ENCODE peak calls at places on chromosome 7, in seven cellular contexts. One of them, this sample, is unnamed.

GRCh38 chr7:107208563-107208962 is 39.8 kb downstream of the HBP1 start:
- DNase-seq in GM12865: no peak
- DNase-seq in dorsolateral prefrontal cortex: no peak
- DNase-seq in upper lobe of right lung: no peak
- DNase-seq in A549: no peak
- DNase-seq in heart right ventricle: no peak
- DNase-seq in foreskin fibroblast: no peak
- DNase-seq in this sample: no peak

GRCh38 chr7:130794619-130794922 is 60.6 kb upstream of the KLF14 start:
- DNase-seq in GM12865: no peak
- DNase-seq in foreskin fibroblast: no peak
- DNase-seq in A549: no peak
- DNase-seq in dorsolateral prefrontal cortex: no peak
- DNase-seq in upper lobe of right lung: no peak
- DNase-seq in heart right ventricle: no peak
- DNase-seq in this sample: no peak

GRCh38 chr7:20172736-20173334 is 44.3 kb downstream of the MACC1 start:
- DNase-seq in GM12865: peak
- DNase-seq in dorsolateral prefrontal cortex: peak
- DNase-seq in upper lobe of right lung: peak
- DNase-seq in heart right ventricle: no peak
- DNase-seq in foreskin fibroblast: peak
- DNase-seq in A549: peak
- DNase-seq in this sample: peak

GRCh38 chr7:7686806-7687205 is 31.6 kb downstream of the RPA3 start:
- DNase-seq in GM12865: no peak
- DNase-seq in A549: no peak
- DNase-seq in upper lobe of right lung: no peak
- DNase-seq in dorsolateral prefrontal cortex: no peak
- DNase-seq in heart right ventricle: no peak
- DNase-seq in foreskin fibroblast: no peak
- DNase-seq in this sample: no peak

GRCh38 chr7:54333952-54334351 is 208.2 kb upstream of the VSTM2A start:
- DNase-seq in A549: no peak
- DNase-seq in upper lobe of right lung: no peak
- DNase-seq in foreskin fibroblast: no peak
- DNase-seq in GM12865: no peak
- DNase-seq in dorsolateral prefrontal cortex: no peak
- DNase-seq in heart right ventricle: no peak
- DNase-seq in this sample: no peak

GRCh38 chr7:117728858-117729257 is 144.4 kb downstream of the CTTNBP2 start:
- DNase-seq in heart right ventricle: no peak
- DNase-seq in foreskin fibroblast: no peak
- DNase-seq in upper lobe of right lung: no peak
- DNase-seq in dorsolateral prefrontal cortex: no peak
- DNase-seq in A549: no peak
- DNase-seq in GM12865: peak
- DNase-seq in this sample: no peak

GRCh38 chr7:92366730-92367129 is 80.6 kb upstream of the GATAD1 start:
- DNase-seq in A549: no peak
- DNase-seq in upper lobe of right lung: no peak
- DNase-seq in foreskin fibroblast: peak
- DNase-seq in GM12865: no peak
- DNase-seq in heart right ventricle: no peak
- DNase-seq in dorsolateral prefrontal cortex: no peak
- DNase-seq in this sample: no peak

GRCh38 chr7:22665816-22666375 is 61.1 kb upstream of the IL6 start:
- DNase-seq in GM12865: no peak
- DNase-seq in upper lobe of right lung: no peak
- DNase-seq in dorsolateral prefrontal cortex: no peak
- DNase-seq in A549: no peak
- DNase-seq in foreskin fibroblast: no peak
- DNase-seq in heart right ventricle: no peak
- DNase-seq in this sample: no peak

GRCh38 chr7:130481898-130482297 is 10.0 kb upstream of the MEST start:
- DNase-seq in heart right ventricle: no peak
- DNase-seq in dorsolateral prefrontal cortex: no peak
- DNase-seq in A549: no peak
- DNase-seq in GM12865: no peak
- DNase-seq in foreskin fibroblast: no peak
- DNase-seq in upper lobe of right lung: no peak
- DNase-seq in this sample: no peak

GRCh38 chr7:101871351-101871750 is 53.9 kb downstream of the CUX1 start:
- DNase-seq in foreskin fibroblast: no peak
- DNase-seq in A549: no peak
- DNase-seq in upper lobe of right lung: no peak
- DNase-seq in GM12865: no peak
- DNase-seq in dorsolateral prefrontal cortex: no peak
- DNase-seq in heart right ventricle: no peak
- DNase-seq in this sample: no peak

GRCh38 chr7:142196066-142196840 is 61.6 kb downstream of the PRSS58 start:
- DNase-seq in A549: no peak
- DNase-seq in heart right ventricle: no peak
- DNase-seq in upper lobe of right lung: no peak
- DNase-seq in dorsolateral prefrontal cortex: no peak
- DNase-seq in foreskin fibroblast: no peak
- DNase-seq in GM12865: no peak
- DNase-seq in this sample: peak

GRCh38 chr7:4951903-4952636 is 6.9 kb downstream of the MMD2 start:
- DNase-seq in upper lobe of right lung: no peak
- DNase-seq in GM12865: peak
- DNase-seq in heart right ventricle: no peak
- DNase-seq in dorsolateral prefrontal cortex: no peak
- DNase-seq in A549: no peak
- DNase-seq in foreskin fibroblast: no peak
- DNase-seq in this sample: peak

GRCh38 chr7:72709909-72710308 is 118.1 kb downstream of the TYW1B start:
- DNase-seq in A549: no peak
- DNase-seq in dorsolateral prefrontal cortex: no peak
- DNase-seq in upper lobe of right lung: no peak
- DNase-seq in heart right ventricle: no peak
- DNase-seq in foreskin fibroblast: no peak
- DNase-seq in GM12865: no peak
- DNase-seq in this sample: no peak

GRCh38 chr7:126569402-126569801 is 683.3 kb downstream of the GRM8 start:
- DNase-seq in upper lobe of right lung: no peak
- DNase-seq in A549: no peak
- DNase-seq in heart right ventricle: no peak
- DNase-seq in GM12865: peak
- DNase-seq in dorsolateral prefrontal cortex: no peak
- DNase-seq in foreskin fibroblast: no peak
- DNase-seq in this sample: no peak

GRCh38 chr7:17674166-17674955 is 265.9 kb downstream of the SNX13 start:
- DNase-seq in foreskin fibroblast: peak
- DNase-seq in dorsolateral prefrontal cortex: no peak
- DNase-seq in GM12865: no peak
- DNase-seq in upper lobe of right lung: no peak
- DNase-seq in heart right ventricle: no peak
- DNase-seq in A549: no peak
- DNase-seq in this sample: peak

GRCh38 chr7:142867398-142868187 is 12.7 kb downstream of the EPHB6 start:
- DNase-seq in A549: no peak
- DNase-seq in upper lobe of right lung: no peak
- DNase-seq in GM12865: no peak
- DNase-seq in dorsolateral prefrontal cortex: no peak
- DNase-seq in heart right ventricle: no peak
- DNase-seq in foreskin fibroblast: no peak
- DNase-seq in this sample: no peak

GRCh38 chr7:121198502-121198901 is 130.3 kb upstream of the WNT16 start:
- DNase-seq in upper lobe of right lung: no peak
- DNase-seq in A549: no peak
- DNase-seq in GM12865: no peak
- DNase-seq in heart right ventricle: peak
- DNase-seq in dorsolateral prefrontal cortex: no peak
- DNase-seq in foreskin fibroblast: no peak
- DNase-seq in this sample: no peak

GRCh38 chr7:47254081-47255006 is 327.6 kb downstream of the TNS3 start:
- DNase-seq in upper lobe of right lung: peak
- DNase-seq in GM12865: peak
- DNase-seq in heart right ventricle: peak
- DNase-seq in dorsolateral prefrontal cortex: peak
- DNase-seq in foreskin fibroblast: peak
- DNase-seq in A549: peak
- DNase-seq in this sample: peak

GRCh38 chr7:129607471-129608120 is 3.9 kb upstream of the NRF1 start:
- DNase-seq in foreskin fibroblast: no peak
- DNase-seq in dorsolateral prefrontal cortex: no peak
- DNase-seq in GM12865: peak
- DNase-seq in A549: peak
- DNase-seq in heart right ventricle: no peak
- DNase-seq in upper lobe of right lung: no peak
- DNase-seq in this sample: peak

GRCh38 chr7:70694357-70694908 is 437.5 kb upstream of the GALNT17 start:
- DNase-seq in A549: no peak
- DNase-seq in heart right ventricle: peak
- DNase-seq in foreskin fibroblast: no peak
- DNase-seq in dorsolateral prefrontal cortex: peak
- DNase-seq in upper lobe of right lung: peak
- DNase-seq in GM12865: peak
- DNase-seq in this sample: peak

GRCh38 chr7:48041665-48041995 is 6.3 kb downstream of the C7orf57 start:
- DNase-seq in dorsolateral prefrontal cortex: no peak
- DNase-seq in upper lobe of right lung: no peak
- DNase-seq in A549: no peak
- DNase-seq in foreskin fibroblast: peak
- DNase-seq in GM12865: no peak
- DNase-seq in heart right ventricle: no peak
- DNase-seq in this sample: peak

GRCh38 chr7:93150200-93150835 is 2.1 kb upstream of the SAMD9L start:
- DNase-seq in dorsolateral prefrontal cortex: no peak
- DNase-seq in foreskin fibroblast: peak
- DNase-seq in upper lobe of right lung: no peak
- DNase-seq in heart right ventricle: no peak
- DNase-seq in GM12865: no peak
- DNase-seq in A549: no peak
- DNase-seq in this sample: peak

GRCh38 chr7:158650821-158651225 is 53.8 kb downstream of the NCAPG2 start:
- DNase-seq in foreskin fibroblast: peak
- DNase-seq in A549: no peak
- DNase-seq in dorsolateral prefrontal cortex: no peak
- DNase-seq in heart right ventricle: no peak
- DNase-seq in upper lobe of right lung: no peak
- DNase-seq in GM12865: no peak
- DNase-seq in this sample: peak

GRCh38 chr7:43700059-43700501 is 29.2 kb downstream of the COA1 start:
- DNase-seq in upper lobe of right lung: no peak
- DNase-seq in GM12865: peak
- DNase-seq in heart right ventricle: no peak
- DNase-seq in foreskin fibroblast: peak
- DNase-seq in dorsolateral prefrontal cortex: no peak
- DNase-seq in A549: peak
- DNase-seq in this sample: peak

GRCh38 chr7:27185013-27185707 is at the start of gene HOXA11:
- DNase-seq in dorsolateral prefrontal cortex: peak
- DNase-seq in foreskin fibroblast: peak
- DNase-seq in GM12865: no peak
- DNase-seq in heart right ventricle: no peak
- DNase-seq in upper lobe of right lung: peak
- DNase-seq in A549: no peak
- DNase-seq in this sample: peak

GRCh38 chr7:79357101-79357500 is 96.4 kb downstream of the MAGI2 start:
- DNase-seq in upper lobe of right lung: no peak
- DNase-seq in A549: no peak
- DNase-seq in foreskin fibroblast: no peak
- DNase-seq in dorsolateral prefrontal cortex: no peak
- DNase-seq in heart right ventricle: peak
- DNase-seq in GM12865: no peak
- DNase-seq in this sample: no peak

GRCh38 chr7:79359827-79360226 is 93.6 kb downstream of the MAGI2 start:
- DNase-seq in heart right ventricle: no peak
- DNase-seq in GM12865: no peak
- DNase-seq in dorsolateral prefrontal cortex: no peak
- DNase-seq in upper lobe of right lung: no peak
- DNase-seq in A549: no peak
- DNase-seq in foreskin fibroblast: no peak
- DNase-seq in this sample: no peak

GRCh38 chr7:79361214-79361613 is 92.3 kb downstream of the MAGI2 start:
- DNase-seq in foreskin fibroblast: no peak
- DNase-seq in A549: no peak
- DNase-seq in upper lobe of right lung: no peak
- DNase-seq in dorsolateral prefrontal cortex: no peak
- DNase-seq in heart right ventricle: no peak
- DNase-seq in GM12865: no peak
- DNase-seq in this sample: peak
- TF ChIP-seq CTCF in foreskin fibroblast: no peak
- TF ChIP-seq CTCF in A549: no peak
- TF ChIP-seq CTCF in upper lobe of right lung: no peak
- TF ChIP-seq CTCF in dorsolateral prefrontal cortex: no peak
- TF ChIP-seq CTCF in heart right ventricle: no peak
- TF ChIP-seq CTCF in GM12865: no peak
- TF ChIP-seq CTCF in this sample: peak

DNA sequence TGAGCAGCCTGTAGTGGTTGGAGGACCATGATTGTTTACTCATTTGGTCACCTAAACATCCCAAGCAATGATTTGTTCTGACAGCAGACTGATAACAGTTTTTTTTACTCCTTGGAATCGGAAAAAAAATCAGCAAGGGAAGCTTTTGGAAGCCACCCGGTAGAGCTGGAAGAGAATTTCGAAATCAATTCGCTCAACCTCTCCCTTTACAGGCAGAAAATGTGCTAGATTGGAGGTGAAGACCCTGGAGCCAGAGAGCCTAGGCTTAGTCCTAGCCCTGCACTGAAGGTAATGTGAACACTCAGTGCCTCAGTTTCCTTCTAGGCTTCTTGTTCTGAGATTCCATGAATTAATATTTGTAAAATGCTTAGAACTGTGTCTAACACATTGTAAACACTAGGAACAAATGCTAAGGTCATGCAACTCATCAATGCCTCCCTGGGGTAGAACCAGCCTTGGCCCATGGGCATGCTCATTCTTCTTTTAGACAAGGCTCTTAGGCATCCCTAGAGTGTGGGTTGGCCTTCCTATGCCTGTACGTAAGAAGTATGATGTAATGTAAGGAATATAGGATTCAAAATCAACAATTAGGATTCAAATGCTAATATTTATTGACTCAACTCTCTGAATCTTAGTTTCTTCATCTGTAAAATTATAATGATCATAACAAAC is 52.7 kb downstream of the MET start:
- DNase-seq in dorsolateral prefrontal cortex: no peak
- DNase-seq in foreskin fibroblast: no peak
- DNase-seq in heart right ventricle: no peak
- DNase-seq in GM12865: no peak
- DNase-seq in A549: no peak
- DNase-seq in upper lobe of right lung: no peak
- DNase-seq in this sample: no peak
- H3K4me3 ChIP-seq in dorsolateral prefrontal cortex: no peak
- H3K4me3 ChIP-seq in foreskin fibroblast: no peak
- H3K4me3 ChIP-seq in heart right ventricle: no peak
- H3K4me3 ChIP-seq in GM12865: no peak
- H3K4me3 ChIP-seq in A549: peak
- H3K4me3 ChIP-seq in upper lobe of right lung: no peak
- H3K4me3 ChIP-seq in this sample: no peak

GRCh38 chr7:149028346-149029109 is at the start of gene PDIA4:
- DNase-seq in dorsolateral prefrontal cortex: peak
- DNase-seq in foreskin fibroblast: peak
- DNase-seq in heart right ventricle: peak
- DNase-seq in GM12865: peak
- DNase-seq in A549: peak
- DNase-seq in upper lobe of right lung: peak
- DNase-seq in this sample: peak
- TF ChIP-seq CTCF in dorsolateral prefrontal cortex: peak
- TF ChIP-seq CTCF in foreskin fibroblast: no peak
- TF ChIP-seq CTCF in heart right ventricle: peak
- TF ChIP-seq CTCF in GM12865: peak
- TF ChIP-seq CTCF in A549: no peak
- TF ChIP-seq CTCF in upper lobe of right lung: peak
- TF ChIP-seq CTCF in this sample: no peak

GRCh38 chr7:115009139-115009538 is 87.2 kb downstream of the MDFIC start:
- DNase-seq in A549: no peak
- DNase-seq in GM12865: peak
- DNase-seq in upper lobe of right lung: no peak
- DNase-seq in heart right ventricle: no peak
- DNase-seq in foreskin fibroblast: no peak
- DNase-seq in dorsolateral prefrontal cortex: no peak
- DNase-seq in this sample: no peak
- H3K4me3 ChIP-seq in A549: no peak
- H3K4me3 ChIP-seq in GM12865: no peak
- H3K4me3 ChIP-seq in upper lobe of right lung: no peak
- H3K4me3 ChIP-seq in heart right ventricle: no peak
- H3K4me3 ChIP-seq in foreskin fibroblast: no peak
- H3K4me3 ChIP-seq in dorsolateral prefrontal cortex: no peak
- H3K4me3 ChIP-seq in this sample: no peak